ENCODE peak calls at places on chromosomes 4 and X, in nine cellular contexts. P is breast epithelium, U is thoracic aorta, C is psoas muscle, R is BE2C, Z is Panc1, S is transverse colon, N is astrocyte, X is Peyer's patch. K is an unnamed sample. For H3K9me3, the result is how much of the 10 kb centered on the place peaks cover.

GRCh38 chr4:152973614-152974200 is 37.6 kb downstream of the FHDC1 start:
- DNase-seq in S (no peak), Z (no peak), R (no peak), X (no peak), P (no peak), C (no peak), U (no peak), N (peak), K (no peak)

GRCh38 chr4:133581971-133582619 is 433.0 kb downstream of the PCDH10 start:
- DNase-seq in R (no peak), Z (no peak), N (peak), S (no peak), U (no peak), C (no peak), P (no peak), X (no peak), K (no peak)

GRCh38 chr4:102319594-102319993 is 25.7 kb downstream of the SLC39A8 start:
- DNase-seq in U (no peak), Z (no peak), R (no peak), C (no peak), P (no peak), X (no peak), N (no peak), S (no peak), K (no peak)

GRCh38 chr4:172953896-172954568 is 214.6 kb upstream of the GALNT7 start:
- DNase-seq in N (no peak), Z (peak), S (no peak), X (no peak), R (no peak), P (no peak), U (no peak), C (no peak), K (no peak)

GRCh38 chr4:76035799-76036389 is at the start of gene CXCL11:
- DNase-seq in X (no peak), U (no peak), C (no peak), S (no peak), N (no peak), P (no peak), R (no peak), Z (no peak), K (no peak)

GRCh38 chrX:17917945-17918577 is 57.0 kb upstream of the RAI2 start:
- DNase-seq in C (no peak), U (no peak), R (no peak), S (no peak), P (no peak), N (no peak), X (no peak), Z (no peak), K (no peak)

GRCh38 chrX:151153086-151153485 is 23.3 kb upstream of the GPR50 start:
- DNase-seq in U (no peak), S (no peak), Z (peak), P (no peak), N (peak), X (no peak), C (no peak), R (peak), K (no peak)

GRCh38 chr4:77849278-77849965 is 13.2 kb upstream of the MRPL1 start:
- DNase-seq in C (no peak), P (no peak), N (no peak), R (no peak), X (no peak), Z (no peak), S (no peak), U (no peak), K (no peak)

GRCh38 chr4:78748361-78748760 is 27.8 kb upstream of the BMP2K start:
- DNase-seq in R (no peak), C (no peak), U (no peak), P (no peak), N (peak), S (no peak), Z (no peak), X (no peak), K (no peak)

GRCh38 chrX:101190736-101191135 is 28.9 kb upstream of the DRP2 start:
- DNase-seq in P (no peak), R (no peak), Z (no peak), U (no peak), S (no peak), C (no peak), N (no peak), X (no peak), K (no peak)

GRCh38 chrX:20224814-20225487 is 41.8 kb downstream of the RPS6KA3 start:
- DNase-seq in R (no peak), P (no peak), X (no peak), C (no peak), N (peak), S (no peak), U (no peak), Z (no peak), K (no peak)

GRCh38 chrX:134457708-134458107 is 2.3 kb upstream of the HPRT1 start:
- DNase-seq in C (no peak), N (no peak), Z (no peak), P (no peak), U (no peak), S (no peak), X (no peak), R (no peak), K (no peak)

GRCh38 chr4:8110071-8110986 is 48.3 kb downstream of the ABLIM2 start:
- DNase-seq in P (no peak), N (peak), R (no peak), S (no peak), Z (no peak), U (no peak), X (no peak), C (peak), K (no peak)

GRCh38 chrX:20593402-20593801 is 326.7 kb upstream of the RPS6KA3 start:
- DNase-seq in U (no peak), S (no peak), C (no peak), N (no peak), X (no peak), Z (no peak), P (no peak), R (no peak), K (no peak)

GRCh38 chrX:18931972-18932371 is 51.9 kb downstream of the PHKA2 start:
- DNase-seq in C (no peak), X (no peak), Z (no peak), U (no peak), P (no peak), S (no peak), N (no peak), R (peak), K (no peak)

GRCh38 chr4:6242271-6243029 is 27.2 kb upstream of the WFS1 start:
- DNase-seq in U (no peak), N (no peak), C (peak), P (no peak), X (no peak), Z (no peak), S (no peak), R (no peak), K (peak)

GRCh38 chr4:118348886-118349285 is 3.9 kb downstream of the PRSS12 start:
- DNase-seq in C (no peak), Z (no peak), U (no peak), P (no peak), N (no peak), S (peak), R (no peak), X (no peak), K (peak)

GRCh38 chr4:151957163-151957562 is 196.4 kb upstream of the GATB start:
- DNase-seq in N (peak), C (no peak), S (no peak), Z (no peak), U (no peak), P (no peak), X (no peak), R (no peak), K (no peak)

GRCh38 chr4:159871141-159871540 is 768.3 kb downstream of the RAPGEF2 start:
- DNase-seq in N (peak), S (no peak), P (no peak), X (no peak), R (no peak), U (no peak), C (no peak), Z (no peak), K (no peak)

GRCh38 chr4:103915224-103915869 is 195.6 kb upstream of the TACR3 start:
- DNase-seq in Z (no peak), X (no peak), C (no peak), S (no peak), U (no peak), P (no peak), N (no peak), R (no peak), K (no peak)

GRCh38 chr4:21593268-21594002 is 355.1 kb downstream of the KCNIP4 start:
- DNase-seq in N (peak), C (no peak), R (peak), Z (no peak), P (no peak), S (no peak), X (no peak), U (no peak), K (no peak)

GRCh38 chr4:100367451-100367850 is 150.4 kb downstream of the EMCN start:
- DNase-seq in N (no peak), R (no peak), Z (no peak), X (no peak), U (no peak), S (no peak), P (no peak), C (no peak), K (no peak)

GRCh38 chr4:100369871-100370270 is 148.0 kb downstream of the EMCN start:
- DNase-seq in S (no peak), C (no peak), X (no peak), R (no peak), N (no peak), P (no peak), Z (no peak), U (no peak), K (no peak)

DNA sequence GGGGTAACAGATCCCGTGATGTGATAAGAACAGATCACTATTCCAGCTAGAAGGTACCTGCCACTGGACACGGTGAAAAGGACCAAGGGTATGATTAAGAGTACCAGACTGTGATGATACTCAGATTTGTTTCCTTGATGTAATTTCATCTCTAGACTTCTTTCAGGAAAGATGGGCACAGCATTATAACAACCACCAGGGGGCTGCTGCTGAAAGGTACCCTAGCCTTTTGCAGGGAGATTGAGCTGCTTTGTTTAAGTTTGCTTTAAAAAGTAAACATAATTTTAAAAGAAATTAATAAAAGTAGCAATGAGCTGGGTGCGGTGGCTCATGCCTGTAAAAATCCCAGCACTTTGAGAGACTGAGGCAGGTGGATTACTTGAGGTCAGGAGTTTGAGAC is 145.4 kb downstream of the EMCN start:
- DNase-seq in P (no peak), U (no peak), X (no peak), N (no peak), C (no peak), Z (no peak), R (peak), S (no peak), K (no peak)
- TF ChIP-seq CTCF in P (no peak), U (no peak), X (no peak), N (peak), C (no peak), Z (no peak), R (peak), S (no peak), K (no peak)

DNA sequence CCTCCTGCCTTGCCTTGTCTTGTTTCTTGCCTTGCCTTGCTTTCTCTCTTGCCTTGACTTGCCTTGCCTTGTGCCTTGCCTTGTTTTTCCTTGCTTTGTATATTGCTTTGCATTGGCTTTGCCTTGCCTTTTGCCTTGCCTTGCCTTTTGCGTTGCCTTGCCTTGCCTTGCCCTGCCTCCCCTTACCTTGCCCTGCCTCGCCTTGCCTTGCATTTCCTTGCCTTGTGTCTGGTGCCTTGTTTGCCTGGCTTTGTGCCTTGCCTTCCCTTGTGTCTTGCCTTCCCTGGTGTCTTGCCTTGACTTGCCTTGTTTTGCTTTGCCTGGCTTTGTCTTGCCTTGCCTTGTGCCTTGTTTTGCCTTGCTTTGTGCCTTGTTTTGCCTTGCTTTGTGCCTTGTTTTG is 89.7 kb downstream of the TAB3 start:
- DNase-seq in X (no peak), P (no peak), S (no peak), R (no peak), N (no peak), U (no peak), C (no peak), Z (no peak), K (no peak)
- H3K9me3 ChIP-seq in X (under half), P (under half), S (under half), R (under half), N (under half), U (under half), C (under half), Z (under half), K (under half)

GRCh38 chrX:39456894-39457600 is 640.7 kb downstream of the BCOR start:
- DNase-seq in X (no peak), R (no peak), S (no peak), N (peak), P (no peak), U (no peak), Z (no peak), C (no peak), K (no peak)
- TF ChIP-seq CTCF in X (no peak), R (no peak), S (no peak), N (no peak), P (no peak), U (no peak), Z (no peak), C (no peak), K (no peak)

DNA sequence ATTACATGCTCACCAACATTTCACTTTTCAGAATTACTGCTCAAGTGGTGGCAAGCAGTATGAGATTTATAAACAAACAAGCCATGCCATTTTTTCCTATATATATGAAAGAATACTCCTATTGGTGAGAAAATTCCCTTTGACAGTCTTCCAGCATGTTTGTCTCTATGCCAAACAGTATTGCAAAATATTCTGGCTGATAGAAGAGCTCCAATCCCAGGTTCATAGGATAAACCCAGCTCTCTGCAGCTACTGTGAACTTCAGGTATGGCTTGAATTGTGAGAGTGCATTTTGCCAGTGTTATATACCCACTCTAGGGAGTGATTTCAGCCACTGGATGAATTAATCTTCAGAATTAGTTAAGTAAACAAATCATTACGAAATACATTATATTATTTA is 108.8 kb downstream of the MAGEC2 start:
- DNase-seq in P (no peak), S (no peak), R (no peak), X (no peak), N (no peak), Z (no peak), U (no peak), C (no peak), K (no peak)
- H3K9me3 ChIP-seq in P (under half), S (under half), R (under half), X (under half), N (under half), Z (under half), U (under half), C (under half), K (under half)

DNA sequence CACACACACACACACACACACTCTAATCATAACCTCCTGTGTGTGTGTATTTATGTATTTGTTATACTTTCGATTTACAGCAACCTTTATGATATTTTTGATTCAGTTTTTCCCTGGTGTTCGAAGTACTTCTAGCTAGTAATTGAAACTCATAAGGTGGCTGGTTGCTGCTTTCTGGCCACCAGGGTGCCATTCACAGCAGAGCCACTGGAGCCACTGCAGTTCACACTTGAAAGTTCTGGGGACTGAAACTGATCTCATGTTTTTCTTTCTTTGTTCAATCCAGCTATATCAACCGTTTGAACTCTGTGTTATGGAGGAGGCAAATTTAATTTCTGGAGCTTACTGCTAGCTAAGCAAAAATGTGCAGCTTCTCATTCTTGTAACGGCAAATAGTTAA is 419.4 kb downstream of the ADGRL3 start:
- DNase-seq in Z (no peak), N (no peak), U (no peak), S (no peak), P (no peak), R (peak), C (no peak), X (no peak), K (no peak)
- TF ChIP-seq CTCF in Z (peak), N (no peak), U (peak), S (no peak), P (no peak), R (peak), C (no peak), X (no peak), K (no peak)

DNA sequence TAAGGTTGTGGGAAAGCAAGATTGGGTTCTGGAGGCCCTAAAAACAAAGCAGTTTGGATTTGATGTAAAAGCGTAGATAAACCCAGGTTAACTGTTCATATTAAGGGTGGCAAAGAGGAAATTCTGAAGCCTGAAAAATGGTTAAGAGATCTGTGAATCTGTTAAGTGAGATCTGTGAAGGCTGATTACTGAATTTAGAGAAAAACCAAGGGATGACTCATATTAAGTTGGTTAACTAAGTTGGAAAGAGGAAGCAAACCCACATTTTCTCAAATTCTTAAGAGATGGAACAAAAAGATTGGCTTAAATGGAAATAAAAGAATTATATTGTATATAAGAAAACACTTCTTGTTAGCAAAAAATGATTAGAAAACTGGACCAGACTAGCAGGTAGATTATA is 22.8 kb downstream of the GPAT3 start:
- DNase-seq in C (no peak), Z (no peak), X (no peak), N (peak), R (no peak), U (no peak), P (no peak), S (no peak), K (no peak)
- H3K9me3 ChIP-seq in C (under half), Z (under half), X (under half), N (under half), R (under half), U (under half), P (under half), S (under half), K (under half)

K was measured in lower lobe of right lung.